ENCODE peak calls at places on chromosomes 3 and 15, in seven cellular contexts. One of them, this sample, is unnamed.
A peak's percentile ranks its signal among the peaks of the same experiment; 100 is the strongest.

GRCh38 chr3:23836536-23837230 is 30.9 kb downstream of the UBE2E1 start:
- DNase-seq in GM23338: no peak
- DNase-seq in left lung: no peak
- DNase-seq in ovary: no peak
- DNase-seq in mesendoderm: no peak
- DNase-seq in RWPE2: no peak
- DNase-seq in cardiac muscle cell: no peak
- DNase-seq in this sample: no peak

GRCh38 chr3:73427018-73427750 is 197.6 kb downstream of the PDZRN3 start:
- DNase-seq in GM23338: no peak
- DNase-seq in left lung: no peak
- DNase-seq in ovary: no peak
- DNase-seq in mesendoderm: no peak
- DNase-seq in RWPE2: no peak
- DNase-seq in cardiac muscle cell: no peak
- DNase-seq in this sample: no peak

GRCh38 chr3:9703240-9703639 is 393 bp upstream of the CPNE9 start:
- DNase-seq in GM23338: no peak
- DNase-seq in left lung: no peak
- DNase-seq in ovary: no peak
- DNase-seq in mesendoderm: no peak
- DNase-seq in RWPE2: no peak
- DNase-seq in cardiac muscle cell: no peak
- DNase-seq in this sample: no peak

GRCh38 chr3:49260711-49261357 is 16.2 kb downstream of the C3orf62 start:
- DNase-seq in GM23338: no peak
- DNase-seq in left lung: no peak
- DNase-seq in ovary: no peak
- DNase-seq in mesendoderm: no peak
- DNase-seq in RWPE2: no peak
- DNase-seq in cardiac muscle cell: no peak
- DNase-seq in this sample: no peak

GRCh38 chr3:194482196-194482593 is 4.6 kb downstream of the ATP13A3 start:
- DNase-seq in GM23338: no peak
- DNase-seq in left lung: no peak
- DNase-seq in ovary: no peak
- DNase-seq in mesendoderm: no peak
- DNase-seq in RWPE2: no peak
- DNase-seq in cardiac muscle cell: no peak
- DNase-seq in this sample: no peak

GRCh38 chr15:53133255-53133654 is 343.1 kb upstream of the ONECUT1 start:
- DNase-seq in GM23338: no peak
- DNase-seq in left lung: no peak
- DNase-seq in ovary: no peak
- DNase-seq in mesendoderm: no peak
- DNase-seq in RWPE2: no peak
- DNase-seq in cardiac muscle cell: no peak
- DNase-seq in this sample: no peak

GRCh38 chr3:41441139-41441538 is 241.8 kb downstream of the CTNNB1 start:
- DNase-seq in GM23338: no peak
- DNase-seq in left lung: no peak
- DNase-seq in ovary: no peak
- DNase-seq in mesendoderm: no peak
- DNase-seq in RWPE2: no peak
- DNase-seq in cardiac muscle cell: no peak
- DNase-seq in this sample: no peak

GRCh38 chr3:108406661-108407206 is 103.7 kb downstream of the MYH15 start:
- DNase-seq in GM23338: peak; percentile 62
- DNase-seq in left lung: no peak
- DNase-seq in ovary: no peak
- DNase-seq in mesendoderm: peak; percentile 62
- DNase-seq in RWPE2: no peak
- DNase-seq in cardiac muscle cell: peak; percentile 53
- DNase-seq in this sample: no peak

GRCh38 chr3:45792516-45793172 is 3.7 kb downstream of the SLC6A20 start:
- DNase-seq in GM23338: no peak
- DNase-seq in left lung: no peak
- DNase-seq in ovary: no peak
- DNase-seq in mesendoderm: no peak
- DNase-seq in RWPE2: no peak
- DNase-seq in cardiac muscle cell: no peak
- DNase-seq in this sample: no peak

GRCh38 chr15:38597221-38597800 is 32.7 kb upstream of the RASGRP1 start:
- DNase-seq in GM23338: no peak
- DNase-seq in left lung: no peak
- DNase-seq in ovary: no peak
- DNase-seq in mesendoderm: no peak
- DNase-seq in RWPE2: no peak
- DNase-seq in cardiac muscle cell: no peak
- DNase-seq in this sample: no peak

GRCh38 chr3:192467230-192468186 is 259.8 kb downstream of the FGF12 start:
- DNase-seq in GM23338: peak; percentile 89
- DNase-seq in left lung: no peak
- DNase-seq in ovary: peak; percentile 45
- DNase-seq in mesendoderm: peak; percentile 80
- DNase-seq in RWPE2: no peak
- DNase-seq in cardiac muscle cell: peak; percentile 73
- DNase-seq in this sample: peak; percentile 25

GRCh38 chr15:40582726-40583246 is 11.3 kb upstream of the KNL1 start:
- DNase-seq in GM23338: peak; percentile 77
- DNase-seq in left lung: no peak
- DNase-seq in ovary: no peak
- DNase-seq in mesendoderm: peak; percentile 22
- DNase-seq in RWPE2: no peak
- DNase-seq in cardiac muscle cell: no peak
- DNase-seq in this sample: no peak

GRCh38 chr3:45199837-45200648 is 26.0 kb downstream of the TMEM158 start:
- DNase-seq in GM23338: peak; percentile 41
- DNase-seq in left lung: no peak
- DNase-seq in ovary: no peak
- DNase-seq in mesendoderm: peak; percentile 95
- DNase-seq in RWPE2: peak; percentile 88
- DNase-seq in cardiac muscle cell: no peak
- DNase-seq in this sample: no peak

GRCh38 chr3:194134231-194134756 is 1.7 kb upstream of the HES1 start:
- DNase-seq in GM23338: no peak
- DNase-seq in left lung: peak; percentile 79
- DNase-seq in ovary: no peak
- DNase-seq in mesendoderm: no peak
- DNase-seq in RWPE2: no peak
- DNase-seq in cardiac muscle cell: peak; percentile 78
- DNase-seq in this sample: peak; percentile 18

GRCh38 chr15:39127925-39128617 is 452.8 kb upstream of the THBS1 start:
- DNase-seq in GM23338: peak; percentile 50
- DNase-seq in left lung: no peak
- DNase-seq in ovary: no peak
- DNase-seq in mesendoderm: peak; percentile 92
- DNase-seq in RWPE2: peak; percentile 78
- DNase-seq in cardiac muscle cell: peak; percentile 51
- DNase-seq in this sample: no peak

GRCh38 chr3:132555316-132556035 is 41.6 kb upstream of the ACKR4 start:
- DNase-seq in GM23338: no peak
- DNase-seq in left lung: no peak
- DNase-seq in ovary: no peak
- DNase-seq in mesendoderm: no peak
- DNase-seq in RWPE2: no peak
- DNase-seq in cardiac muscle cell: no peak
- DNase-seq in this sample: no peak
- H3K4me1 ChIP-seq in GM23338: peaks cover 17% of the 10 kb centered on the region
- H3K4me1 ChIP-seq in left lung: no peaks in the 10 kb centered on the region
- H3K4me1 ChIP-seq in ovary: peaks cover 11% of the 10 kb centered on the region
- H3K4me1 ChIP-seq in mesendoderm: no peaks in the 10 kb centered on the region
- H3K4me1 ChIP-seq in RWPE2: no peaks in the 10 kb centered on the region
- H3K4me1 ChIP-seq in cardiac muscle cell: no peaks in the 10 kb centered on the region
- H3K4me1 ChIP-seq in this sample: peaks cover 5% of the 10 kb centered on the region

GRCh38 chr3:129068291-129068886 is 7.8 kb downstream of the GP9 start:
- DNase-seq in GM23338: peak; percentile 19
- DNase-seq in left lung: no peak
- DNase-seq in ovary: no peak
- DNase-seq in mesendoderm: no peak
- DNase-seq in RWPE2: no peak
- DNase-seq in cardiac muscle cell: no peak
- DNase-seq in this sample: no peak
- H3K4me3 ChIP-seq in GM23338: peak overlapping the region; percentile 59
- H3K4me3 ChIP-seq in left lung: peak overlapping the region; percentile 41
- H3K4me3 ChIP-seq in ovary: peak overlapping the region; percentile 12
- H3K4me3 ChIP-seq in mesendoderm: no peak overlapping the region
- H3K4me3 ChIP-seq in RWPE2: no peak overlapping the region
- H3K4me3 ChIP-seq in cardiac muscle cell: no peak overlapping the region
- H3K4me3 ChIP-seq in this sample: no peak overlapping the region

GRCh38 chr15:100690786-100691160 is 88.4 kb downstream of the ASB7 start:
- DNase-seq in GM23338: no peak
- DNase-seq in left lung: no peak
- DNase-seq in ovary: no peak
- DNase-seq in mesendoderm: no peak
- DNase-seq in RWPE2: no peak
- DNase-seq in cardiac muscle cell: no peak
- DNase-seq in this sample: no peak

GRCh38 chr15:100692671-100693070 is 90.3 kb downstream of the ASB7 start:
- DNase-seq in GM23338: no peak
- DNase-seq in left lung: no peak
- DNase-seq in ovary: no peak
- DNase-seq in mesendoderm: no peak
- DNase-seq in RWPE2: no peak
- DNase-seq in cardiac muscle cell: no peak
- DNase-seq in this sample: no peak

GRCh38 chr15:100693451-100693850 is 91.1 kb downstream of the ASB7 start:
- DNase-seq in GM23338: no peak
- DNase-seq in left lung: no peak
- DNase-seq in ovary: no peak
- DNase-seq in mesendoderm: no peak
- DNase-seq in RWPE2: no peak
- DNase-seq in cardiac muscle cell: no peak
- DNase-seq in this sample: no peak

GRCh38 chr15:100691321-100691720 is 88.9 kb downstream of the ASB7 start:
- DNase-seq in GM23338: no peak
- DNase-seq in left lung: no peak
- DNase-seq in ovary: no peak
- DNase-seq in mesendoderm: no peak
- DNase-seq in RWPE2: no peak
- DNase-seq in cardiac muscle cell: no peak
- DNase-seq in this sample: no peak

GRCh38 chr15:100692259-100692658 is 89.9 kb downstream of the ASB7 start:
- DNase-seq in GM23338: no peak
- DNase-seq in left lung: no peak
- DNase-seq in ovary: no peak
- DNase-seq in mesendoderm: no peak
- DNase-seq in RWPE2: no peak
- DNase-seq in cardiac muscle cell: no peak
- DNase-seq in this sample: no peak
- H3K4me1 ChIP-seq in GM23338: no peaks in the 10 kb centered on the region
- H3K4me1 ChIP-seq in left lung: peaks cover 9% of the 10 kb centered on the region
- H3K4me1 ChIP-seq in ovary: peaks cover 15% of the 10 kb centered on the region
- H3K4me1 ChIP-seq in mesendoderm: no peaks in the 10 kb centered on the region
- H3K4me1 ChIP-seq in RWPE2: peaks cover 15% of the 10 kb centered on the region
- H3K4me1 ChIP-seq in cardiac muscle cell: no peaks in the 10 kb centered on the region
- H3K4me1 ChIP-seq in this sample: no peaks in the 10 kb centered on the region

GRCh38 chr3:157121522-157121921 is 38.4 kb downstream of the CCNL1 start:
- DNase-seq in GM23338: no peak
- DNase-seq in left lung: no peak
- DNase-seq in ovary: no peak
- DNase-seq in mesendoderm: no peak
- DNase-seq in RWPE2: no peak
- DNase-seq in cardiac muscle cell: no peak
- DNase-seq in this sample: no peak

GRCh38 chr3:157122116-157122515 is 37.8 kb downstream of the CCNL1 start:
- DNase-seq in GM23338: no peak
- DNase-seq in left lung: no peak
- DNase-seq in ovary: no peak
- DNase-seq in mesendoderm: no peak
- DNase-seq in RWPE2: peak; percentile 80
- DNase-seq in cardiac muscle cell: no peak
- DNase-seq in this sample: no peak

GRCh38 chr3:157117875-157118654 is 41.9 kb downstream of the CCNL1 start:
- DNase-seq in GM23338: no peak
- DNase-seq in left lung: no peak
- DNase-seq in ovary: no peak
- DNase-seq in mesendoderm: peak; percentile 40
- DNase-seq in RWPE2: no peak
- DNase-seq in cardiac muscle cell: no peak
- DNase-seq in this sample: no peak

GRCh38 chr3:157119369-157119951 is 40.5 kb downstream of the CCNL1 start:
- DNase-seq in GM23338: no peak
- DNase-seq in left lung: no peak
- DNase-seq in ovary: no peak
- DNase-seq in mesendoderm: peak; percentile 21
- DNase-seq in RWPE2: no peak
- DNase-seq in cardiac muscle cell: no peak
- DNase-seq in this sample: peak; percentile 88

DNA sequence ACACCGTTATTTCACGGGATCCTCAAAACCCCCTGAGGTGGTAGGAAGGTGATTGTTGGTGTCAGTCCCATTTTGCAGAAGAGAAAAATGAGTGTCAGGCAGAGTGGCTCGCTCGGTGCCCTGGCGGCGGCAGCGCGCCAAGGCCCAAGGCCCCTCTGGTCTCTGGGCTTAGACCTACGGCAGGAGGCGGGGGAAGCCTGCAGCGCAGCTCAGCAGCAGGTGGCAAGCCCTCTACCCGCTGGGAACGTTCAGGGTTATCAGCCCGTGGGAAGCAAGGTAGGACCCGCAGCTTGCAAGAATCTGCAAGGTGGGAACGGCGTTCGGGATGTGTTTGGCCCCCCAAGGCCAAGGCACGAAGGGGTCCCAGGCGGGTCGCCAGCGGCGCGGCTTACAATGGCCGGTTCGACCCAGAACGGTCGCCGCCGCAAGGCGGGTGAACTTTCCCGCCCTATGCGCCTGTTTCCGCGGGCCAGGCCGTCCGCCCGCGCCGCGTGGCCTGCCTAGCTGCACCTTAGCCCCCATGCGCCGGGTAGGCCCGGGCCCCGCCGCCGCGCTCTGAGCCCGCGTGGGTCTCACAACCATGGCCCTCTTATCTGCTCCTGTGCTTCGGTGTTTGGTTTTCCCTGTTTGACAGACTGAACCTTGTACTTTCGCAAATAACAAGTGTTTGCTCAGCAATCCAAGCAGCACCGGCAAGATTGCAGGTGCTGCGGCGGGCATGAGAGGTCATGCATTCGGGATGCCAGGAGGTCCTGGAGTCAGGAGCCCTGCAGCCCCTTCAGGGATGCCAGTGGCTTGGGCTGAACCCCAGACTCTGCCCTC is 39.7 kb downstream of the CCNL1 start:
- DNase-seq in GM23338: peak; percentile 44
- DNase-seq in left lung: no peak
- DNase-seq in ovary: no peak
- DNase-seq in mesendoderm: no peak
- DNase-seq in RWPE2: no peak
- DNase-seq in cardiac muscle cell: no peak
- DNase-seq in this sample: no peak
- H3K4me3 ChIP-seq in GM23338: peak overlapping the region; percentile 43
- H3K4me3 ChIP-seq in left lung: peak overlapping the region; percentile 7
- H3K4me3 ChIP-seq in ovary: no peak overlapping the region
- H3K4me3 ChIP-seq in mesendoderm: no peak overlapping the region
- H3K4me3 ChIP-seq in RWPE2: no peak overlapping the region
- H3K4me3 ChIP-seq in cardiac muscle cell: no peak overlapping the region
- H3K4me3 ChIP-seq in this sample: no peak overlapping the region

DNA sequence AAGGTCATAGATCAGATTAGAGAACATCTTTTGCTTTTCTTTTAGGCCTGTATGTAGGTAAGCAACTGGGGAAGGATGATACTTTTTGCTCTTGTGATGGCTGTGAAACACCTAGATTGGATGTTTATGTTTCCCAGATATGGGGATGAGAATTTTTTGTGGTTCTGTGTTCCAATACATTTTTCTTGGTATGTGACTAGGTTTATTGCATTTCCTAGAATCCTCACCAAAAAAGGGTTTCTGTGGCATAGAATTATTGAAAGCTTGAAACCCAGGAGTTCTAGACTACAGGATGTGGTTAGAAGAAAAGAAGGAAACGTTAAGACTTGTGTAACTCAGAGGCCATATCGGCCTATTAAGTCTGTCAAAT is 25.8 kb downstream of the OXNAD1 start:
- DNase-seq in GM23338: no peak
- DNase-seq in left lung: no peak
- DNase-seq in ovary: no peak
- DNase-seq in mesendoderm: no peak
- DNase-seq in RWPE2: no peak
- DNase-seq in cardiac muscle cell: no peak
- DNase-seq in this sample: peak; percentile 86
- H3K4me1 ChIP-seq in GM23338: no peaks in the 10 kb centered on the region
- H3K4me1 ChIP-seq in left lung: peaks cover 7% of the 10 kb centered on the region
- H3K4me1 ChIP-seq in ovary: no peaks in the 10 kb centered on the region
- H3K4me1 ChIP-seq in mesendoderm: no peaks in the 10 kb centered on the region
- H3K4me1 ChIP-seq in RWPE2: no peaks in the 10 kb centered on the region
- H3K4me1 ChIP-seq in cardiac muscle cell: peaks cover 51% of the 10 kb centered on the region
- H3K4me1 ChIP-seq in this sample: peaks cover 87% of the 10 kb centered on the region